ENCODE peak calls at places on chromosomes 1 and 21, in eight cellular contexts. D is B cell; A is HTR-8/SVneo; E is GF-D8; K is fibroblast of mammary gland; X is dermis blood vessel endothelial cell; V is stimulated activated CD4-positive, alpha-beta T cell treated with anti-CD3 and anti-CD28 coated beads, TNF-alpha, amount 100 ng/mL, for 4 hours; B is MM.1S. Y is an unnamed sample.

GRCh38 chr1:240414237-240414636 is 197.7 kb downstream of the GREM2 start:
- DNase-seq in D (no peak), A (no peak), E (no peak), K (peak), X (no peak), V (no peak), B (no peak), Y (no peak)

GRCh38 chr1:241507189-241507820 is 12.2 kb downstream of the FH start:
- DNase-seq in D (no peak), A (no peak), E (no peak), K (peak), X (peak), V (no peak), B (no peak), Y (no peak)

GRCh38 chr1:110424699-110425098 is 17.2 kb upstream of the LAMTOR5 start:
- DNase-seq in D (no peak), A (no peak), E (no peak), K (peak), X (no peak), V (no peak), B (no peak), Y (no peak)

GRCh38 chr1:54551891-54552290 is 3.9 kb downstream of the ACOT11 start:
- DNase-seq in D (no peak), A (no peak), E (no peak), K (no peak), X (no peak), V (no peak), B (no peak), Y (no peak)

GRCh38 chr1:1090424-1091343 is 16.6 kb upstream of the RNF223 start:
- DNase-seq in D (no peak), A (no peak), E (no peak), K (no peak), X (no peak), V (no peak), B (no peak), Y (no peak)

GRCh38 chr1:110460253-110461220 is 9.6 kb downstream of the PROK1 start:
- DNase-seq in D (peak), A (peak), E (peak), K (peak), X (peak), V (peak), B (peak), Y (peak)

GRCh38 chr1:104072915-104073371 is 323.2 kb downstream of the AMY1C start:
- DNase-seq in D (no peak), A (no peak), E (no peak), K (no peak), X (no peak), V (no peak), B (no peak), Y (no peak)

GRCh38 chr1:9413143-9413876 is 120.6 kb downstream of the SPSB1 start:
- DNase-seq in D (peak), A (peak), E (no peak), K (peak), X (peak), V (peak), B (peak), Y (peak)

GRCh38 chr1:245979589-245979988 is 527.5 kb downstream of the SMYD3 start:
- DNase-seq in D (no peak), A (no peak), E (no peak), K (no peak), X (no peak), V (no peak), B (no peak), Y (no peak)

GRCh38 chr1:207327994-207328393 is 6.5 kb downstream of the CD55 start:
- DNase-seq in D (no peak), A (no peak), E (peak), K (peak), X (peak), V (no peak), B (no peak), Y (no peak)

GRCh38 chr1:76786232-76786631 is 81.0 kb upstream of the ST6GALNAC5 start:
- DNase-seq in D (no peak), A (no peak), E (no peak), K (no peak), X (peak), V (no peak), B (no peak), Y (no peak)

GRCh38 chr1:113396585-113396984 is 6.3 kb downstream of the MAGI3 start:
- DNase-seq in D (no peak), A (peak), E (no peak), K (peak), X (peak), V (no peak), B (no peak), Y (no peak)

GRCh38 chr1:28449904-28450303 is 55.9 kb upstream of the RCC1 start:
- DNase-seq in D (no peak), A (no peak), E (peak), K (peak), X (peak), V (no peak), B (peak), Y (no peak)

GRCh38 chr1:18700530-18700929 is 69.9 kb downstream of the PAX7 start:
- DNase-seq in D (no peak), A (no peak), E (no peak), K (no peak), X (no peak), V (no peak), B (no peak), Y (no peak)

GRCh38 chr1:110615548-110616130 is 9.5 kb upstream of the KCNA2 start:
- DNase-seq in D (no peak), A (peak), E (peak), K (peak), X (peak), V (no peak), B (peak), Y (no peak)

GRCh38 chr1:219331424-219331823 is 157.7 kb downstream of the LYPLAL1 start:
- DNase-seq in D (no peak), A (no peak), E (no peak), K (no peak), X (no peak), V (no peak), B (no peak), Y (no peak)

GRCh38 chr1:44632511-44633072 is 41.7 kb downstream of the TMEM53 start:
- DNase-seq in D (no peak), A (no peak), E (no peak), K (no peak), X (peak), V (no peak), B (no peak), Y (no peak)

GRCh38 chr1:171798311-171798710 is 16.9 kb downstream of the METTL13 start:
- DNase-seq in D (no peak), A (no peak), E (no peak), K (no peak), X (no peak), V (no peak), B (no peak), Y (no peak)

GRCh38 chr1:212699839-212700596 is at the start of gene BATF3:
- DNase-seq in D (peak), A (no peak), E (no peak), K (no peak), X (peak), V (peak), B (no peak), Y (no peak)

GRCh38 chr21:37074195-37074510 is 1.1 kb downstream of the TTC3 start:
- DNase-seq in D (no peak), A (no peak), E (no peak), K (peak), X (no peak), V (no peak), B (no peak), Y (no peak)

GRCh38 chr1:245225267-245225666 is 70.5 kb downstream of the KIF26B start:
- DNase-seq in D (no peak), A (no peak), E (no peak), K (peak), X (no peak), V (no peak), B (no peak), Y (no peak)

GRCh38 chr1:196115641-196116040 is 492.6 kb downstream of the KCNT2 start:
- DNase-seq in D (no peak), A (no peak), E (no peak), K (peak), X (no peak), V (no peak), B (no peak), Y (no peak)

GRCh38 chr1:36253463-36253862 is 29.2 kb downstream of the THRAP3 start:
- DNase-seq in D (no peak), A (no peak), E (no peak), K (peak), X (peak), V (no peak), B (no peak), Y (no peak)

GRCh38 chr1:89890085-89890754 is 69.4 kb downstream of the LRRC8D start:
- DNase-seq in D (no peak), A (peak), E (no peak), K (peak), X (peak), V (no peak), B (no peak), Y (no peak)

GRCh38 chr1:20423169-20423795 is 62.7 kb downstream of the CAMK2N1 start:
- DNase-seq in D (no peak), A (no peak), E (no peak), K (peak), X (no peak), V (no peak), B (no peak), Y (no peak)

Y was measured in activated CD4-positive, CD25-positive, alpha-beta regulatory T cell treated with anti-CD3 and anti-CD28 coated beads, Interleukin-2, amount 50 U/mL, for 16 hours.